ENCODE peak calls at places on chromosomes 11 and 22, in five cellular contexts. One of them, this sample, is unnamed.

GRCh38 chr11:96524475-96524874 is 134.7 kb downstream of the JRKL start:
- DNase-seq in adrenal gland: no peak
- DNase-seq in CD4-positive, alpha-beta T cell: no peak
- DNase-seq in sigmoid colon: no peak
- DNase-seq in fibroblast of lung: no peak
- DNase-seq in this sample: no peak

GRCh38 chr11:82750643-82751139 is 17.0 kb upstream of the FAM181B start:
- DNase-seq in sigmoid colon: no peak
- DNase-seq in CD4-positive, alpha-beta T cell: no peak
- DNase-seq in fibroblast of lung: no peak
- DNase-seq in adrenal gland: no peak
- DNase-seq in this sample: no peak

GRCh38 chr11:118895093-118896039 is 11.7 kb downstream of the CXCR5 start:
- DNase-seq in CD4-positive, alpha-beta T cell: peak; percentile 73
- DNase-seq in fibroblast of lung: no peak
- DNase-seq in adrenal gland: peak; percentile 42
- DNase-seq in sigmoid colon: no peak
- DNase-seq in this sample: no peak

GRCh38 chr11:127017482-127017881 is 16.9 kb upstream of the KIRREL3 start:
- DNase-seq in sigmoid colon: no peak
- DNase-seq in fibroblast of lung: peak; percentile 89
- DNase-seq in CD4-positive, alpha-beta T cell: no peak
- DNase-seq in adrenal gland: no peak
- DNase-seq in this sample: no peak

GRCh38 chr11:95505927-95506426 is 275.0 kb upstream of the SESN3 start:
- DNase-seq in adrenal gland: no peak
- DNase-seq in CD4-positive, alpha-beta T cell: no peak
- DNase-seq in fibroblast of lung: peak; percentile 91
- DNase-seq in sigmoid colon: no peak
- DNase-seq in this sample: no peak

GRCh38 chr22:20916916-20917810 is at the start of gene CRKL:
- DNase-seq in CD4-positive, alpha-beta T cell: peak; percentile 95
- DNase-seq in sigmoid colon: peak; percentile 99
- DNase-seq in adrenal gland: peak; percentile 97
- DNase-seq in fibroblast of lung: peak; percentile 93
- DNase-seq in this sample: peak; percentile 98

GRCh38 chr22:17997456-17997855 is 26.9 kb downstream of the MICAL3 start:
- DNase-seq in sigmoid colon: peak; percentile 52
- DNase-seq in CD4-positive, alpha-beta T cell: no peak
- DNase-seq in adrenal gland: no peak
- DNase-seq in fibroblast of lung: peak; percentile 57
- DNase-seq in this sample: no peak

GRCh38 chr11:19712281-19713220 is at the start of gene NAV2:
- DNase-seq in fibroblast of lung: peak; percentile 92
- DNase-seq in adrenal gland: peak; percentile 94
- DNase-seq in CD4-positive, alpha-beta T cell: peak; percentile 64
- DNase-seq in sigmoid colon: peak; percentile 97
- DNase-seq in this sample: peak; percentile 93

GRCh38 chr11:25900814-25901213 is 431.1 kb upstream of the ANO3 start:
- DNase-seq in fibroblast of lung: no peak
- DNase-seq in adrenal gland: no peak
- DNase-seq in sigmoid colon: no peak
- DNase-seq in CD4-positive, alpha-beta T cell: no peak
- DNase-seq in this sample: no peak

GRCh38 chr11:125069796-125070195 is 6.7 kb downstream of the SLC37A2 start:
- DNase-seq in sigmoid colon: no peak
- DNase-seq in fibroblast of lung: no peak
- DNase-seq in CD4-positive, alpha-beta T cell: no peak
- DNase-seq in adrenal gland: peak; percentile 33
- DNase-seq in this sample: peak; percentile 3

GRCh38 chr11:75437966-75438659 is 5.1 kb upstream of the KLHL35 start:
- DNase-seq in CD4-positive, alpha-beta T cell: no peak
- DNase-seq in sigmoid colon: no peak
- DNase-seq in fibroblast of lung: no peak
- DNase-seq in adrenal gland: no peak
- DNase-seq in this sample: no peak

GRCh38 chr11:70498171-70498571 is 99.8 kb downstream of the CTTN start:
- DNase-seq in fibroblast of lung: no peak
- DNase-seq in adrenal gland: no peak
- DNase-seq in CD4-positive, alpha-beta T cell: no peak
- DNase-seq in sigmoid colon: peak; percentile 39
- DNase-seq in this sample: peak; percentile 32

GRCh38 chr11:102552447-102553200 is 22.1 kb upstream of the MMP7 start:
- DNase-seq in sigmoid colon: no peak
- DNase-seq in adrenal gland: no peak
- DNase-seq in CD4-positive, alpha-beta T cell: no peak
- DNase-seq in fibroblast of lung: peak; percentile 96
- DNase-seq in this sample: no peak

GRCh38 chr11:63508009-63508408 is 2.1 kb downstream of the LGALS12 start:
- DNase-seq in fibroblast of lung: no peak
- DNase-seq in adrenal gland: peak; percentile 52
- DNase-seq in CD4-positive, alpha-beta T cell: no peak
- DNase-seq in sigmoid colon: no peak
- DNase-seq in this sample: peak; percentile 71

GRCh38 chr11:130616578-130616977 is 168.1 kb downstream of the ADAMTS15 start:
- DNase-seq in fibroblast of lung: no peak
- DNase-seq in adrenal gland: no peak
- DNase-seq in sigmoid colon: no peak
- DNase-seq in CD4-positive, alpha-beta T cell: no peak
- DNase-seq in this sample: no peak

GRCh38 chr22:29079218-29079901 is 6.5 kb downstream of the KREMEN1 start:
- DNase-seq in adrenal gland: no peak
- DNase-seq in CD4-positive, alpha-beta T cell: no peak
- DNase-seq in sigmoid colon: no peak
- DNase-seq in fibroblast of lung: peak; percentile 36
- DNase-seq in this sample: no peak

GRCh38 chr11:86990520-86990919 is 35.3 kb upstream of the FZD4 start:
- DNase-seq in sigmoid colon: no peak
- DNase-seq in adrenal gland: no peak
- DNase-seq in CD4-positive, alpha-beta T cell: no peak
- DNase-seq in fibroblast of lung: peak; percentile 86
- DNase-seq in this sample: no peak

GRCh38 chr11:92329137-92329536 is 104.5 kb downstream of the FAT3 start:
- DNase-seq in fibroblast of lung: no peak
- DNase-seq in adrenal gland: no peak
- DNase-seq in CD4-positive, alpha-beta T cell: no peak
- DNase-seq in sigmoid colon: no peak
- DNase-seq in this sample: no peak

GRCh38 chr11:6855971-6856542 is 6.8 kb upstream of the OR10A2 start:
- DNase-seq in CD4-positive, alpha-beta T cell: no peak
- DNase-seq in sigmoid colon: no peak
- DNase-seq in adrenal gland: peak; percentile 30
- DNase-seq in fibroblast of lung: peak; percentile 49
- DNase-seq in this sample: no peak

GRCh38 chr11:12139144-12139881 is 28.9 kb downstream of the MICAL2 start:
- DNase-seq in sigmoid colon: peak; percentile 73
- DNase-seq in adrenal gland: no peak
- DNase-seq in CD4-positive, alpha-beta T cell: no peak
- DNase-seq in fibroblast of lung: peak; percentile 88
- DNase-seq in this sample: no peak

GRCh38 chr11:34308821-34309585 is 48.8 kb downstream of the ABTB2 start:
- DNase-seq in adrenal gland: no peak
- DNase-seq in sigmoid colon: no peak
- DNase-seq in fibroblast of lung: peak; percentile 65
- DNase-seq in CD4-positive, alpha-beta T cell: no peak
- DNase-seq in this sample: no peak

GRCh38 chr11:2391663-2391975 is 8.9 kb upstream of the TSSC4 start:
- DNase-seq in CD4-positive, alpha-beta T cell: no peak
- DNase-seq in sigmoid colon: no peak
- DNase-seq in fibroblast of lung: no peak
- DNase-seq in adrenal gland: no peak
- DNase-seq in this sample: no peak

GRCh38 chr11:7154881-7155344 is 66.1 kb downstream of the RBMXL2 start:
- DNase-seq in fibroblast of lung: no peak
- DNase-seq in adrenal gland: no peak
- DNase-seq in CD4-positive, alpha-beta T cell: no peak
- DNase-seq in sigmoid colon: no peak
- DNase-seq in this sample: no peak

GRCh38 chr11:81979444-81979843 is 754.2 kb downstream of the FAM181B start:
- DNase-seq in sigmoid colon: no peak
- DNase-seq in CD4-positive, alpha-beta T cell: no peak
- DNase-seq in adrenal gland: no peak
- DNase-seq in fibroblast of lung: no peak
- DNase-seq in this sample: no peak

GRCh38 chr11:117815262-117815803 is 9.2 kb downstream of the FXYD2 start:
- DNase-seq in sigmoid colon: no peak
- DNase-seq in adrenal gland: peak; percentile 61
- DNase-seq in CD4-positive, alpha-beta T cell: peak; percentile 38
- DNase-seq in fibroblast of lung: no peak
- DNase-seq in this sample: peak; percentile 46

GRCh38 chr11:76224461-76225121 is 18.3 kb upstream of the WNT11 start:
- DNase-seq in CD4-positive, alpha-beta T cell: no peak
- DNase-seq in fibroblast of lung: no peak
- DNase-seq in sigmoid colon: no peak
- DNase-seq in adrenal gland: no peak
- DNase-seq in this sample: no peak

GRCh38 chr22:20211997-20212753 is 55.9 kb downstream of the RTN4R start:
- DNase-seq in CD4-positive, alpha-beta T cell: no peak
- DNase-seq in fibroblast of lung: peak; percentile 60
- DNase-seq in sigmoid colon: peak; percentile 77
- DNase-seq in adrenal gland: no peak
- DNase-seq in this sample: peak; percentile 78

GRCh38 chr11:118313242-118313641 is 8.7 kb downstream of the CD3E start:
- DNase-seq in fibroblast of lung: no peak
- DNase-seq in sigmoid colon: no peak
- DNase-seq in adrenal gland: no peak
- DNase-seq in CD4-positive, alpha-beta T cell: no peak
- DNase-seq in this sample: no peak

GRCh38 chr11:70242885-70243284 is 27.6 kb upstream of the PPFIA1 start:
- DNase-seq in CD4-positive, alpha-beta T cell: no peak
- DNase-seq in fibroblast of lung: no peak
- DNase-seq in sigmoid colon: no peak
- DNase-seq in adrenal gland: no peak
- DNase-seq in this sample: no peak

DNA sequence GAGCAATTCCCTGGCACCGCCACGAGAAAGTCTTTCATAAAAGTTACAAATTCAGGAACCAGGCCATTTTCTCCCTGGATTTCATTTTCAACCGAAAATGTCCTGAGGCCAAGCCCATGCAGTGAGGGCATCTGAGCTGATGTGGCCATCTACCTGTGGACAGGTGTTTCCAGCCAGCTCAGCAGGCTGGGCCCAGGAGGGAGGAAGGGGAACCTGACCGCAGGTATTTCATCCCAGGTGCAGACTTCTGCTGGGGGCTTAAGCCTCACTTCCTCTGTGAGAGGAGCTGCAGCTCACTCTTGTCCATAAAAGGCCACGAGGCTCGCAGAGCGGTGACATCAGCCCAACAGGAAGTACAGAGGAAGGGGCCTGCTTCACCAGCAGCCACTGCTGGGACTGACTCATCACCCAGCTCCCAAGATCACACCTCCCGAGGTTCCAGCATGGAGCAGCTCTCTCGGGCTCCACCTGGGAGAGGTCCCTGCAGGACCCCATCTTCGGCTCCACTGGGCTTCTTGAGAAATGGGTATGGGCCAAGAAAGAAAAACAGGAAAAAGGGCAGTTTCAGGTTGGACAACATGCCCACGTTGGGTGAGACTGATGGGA is 56.4 kb downstream of the MYH9 start:
- DNase-seq in adrenal gland: peak; percentile 87
- DNase-seq in sigmoid colon: peak; percentile 96
- DNase-seq in fibroblast of lung: peak; percentile 98
- DNase-seq in CD4-positive, alpha-beta T cell: peak; percentile 72
- DNase-seq in this sample: no peak
- H3K27ac ChIP-seq in adrenal gland: peak overlapping the region; percentile 97
- H3K27ac ChIP-seq in sigmoid colon: peak overlapping the region; percentile 96
- H3K27ac ChIP-seq in fibroblast of lung: peak overlapping the region; percentile 98
- H3K27ac ChIP-seq in CD4-positive, alpha-beta T cell: peak overlapping the region; percentile 92
- H3K27ac ChIP-seq in this sample: peak overlapping the region; percentile 82

DNA sequence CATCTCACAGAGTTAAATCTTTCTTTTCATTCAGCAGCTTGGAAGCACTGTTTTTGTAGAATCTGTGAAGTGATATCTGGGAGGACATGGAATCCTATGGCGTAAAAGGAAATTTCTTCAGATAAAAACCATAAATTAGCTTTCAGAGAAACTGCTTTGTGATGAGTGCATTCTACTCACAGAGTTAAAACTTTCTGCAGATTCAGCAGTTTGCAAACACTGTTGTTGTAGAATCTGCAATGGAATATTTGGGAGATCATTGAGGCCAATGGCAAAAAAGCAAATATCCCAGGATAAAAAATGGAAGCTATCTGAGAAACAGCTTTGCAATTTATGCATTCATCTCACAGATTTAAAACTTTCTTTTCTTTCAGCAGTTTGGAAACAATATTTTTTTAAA is 180.6 kb downstream of the OR4A47 start:
- DNase-seq in CD4-positive, alpha-beta T cell: no peak
- DNase-seq in sigmoid colon: no peak
- DNase-seq in adrenal gland: no peak
- DNase-seq in fibroblast of lung: no peak
- DNase-seq in this sample: no peak
- H3K9me3 ChIP-seq in CD4-positive, alpha-beta T cell: peaks cover 53% of the 10 kb centered on the region
- H3K9me3 ChIP-seq in sigmoid colon: peaks cover 18% of the 10 kb centered on the region
- H3K9me3 ChIP-seq in adrenal gland: no peaks in the 10 kb centered on the region
- H3K9me3 ChIP-seq in fibroblast of lung: no peaks in the 10 kb centered on the region
- H3K9me3 ChIP-seq in this sample: no peaks in the 10 kb centered on the region

DNA sequence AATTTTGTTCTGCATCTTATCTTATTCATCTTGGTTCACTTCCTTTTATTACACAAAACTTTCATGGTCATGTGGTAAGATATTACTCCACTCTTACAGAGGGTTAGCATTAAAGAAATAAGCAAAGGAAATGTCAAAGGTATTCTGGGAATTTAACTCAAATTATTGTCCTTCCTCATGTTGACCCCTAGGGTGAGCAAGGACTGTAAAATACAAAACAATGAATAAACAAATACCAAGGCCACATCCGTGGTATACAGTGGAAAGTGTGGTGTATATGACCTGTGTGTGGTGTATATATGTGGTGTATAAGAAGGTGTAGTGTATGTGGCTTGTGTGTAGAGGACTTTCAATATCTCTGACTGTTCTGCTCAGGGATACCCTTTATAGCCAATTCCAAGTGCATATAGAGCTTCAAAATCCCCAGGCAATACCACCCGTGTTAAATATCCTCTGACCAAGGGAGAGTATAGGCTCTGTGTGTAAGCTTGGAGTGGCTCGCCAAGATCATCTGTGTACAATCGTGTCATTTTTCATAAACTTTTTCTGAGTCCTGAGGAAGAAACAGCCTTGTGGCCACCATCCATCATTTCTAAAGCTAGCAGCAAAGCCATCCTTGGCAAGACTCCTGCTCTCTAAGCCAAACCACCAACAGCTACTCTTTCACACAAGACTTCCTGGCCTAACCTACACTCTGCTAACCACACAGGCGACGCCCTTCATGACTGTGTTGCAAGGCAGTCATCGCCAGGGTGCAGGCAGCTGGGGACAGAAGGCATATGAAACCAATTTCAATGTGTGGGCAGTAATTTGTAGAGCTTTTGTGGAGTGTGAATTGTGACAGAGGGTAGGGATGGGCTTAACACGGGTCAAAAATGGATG is 548.0 kb downstream of the ETS1 start:
- DNase-seq in sigmoid colon: no peak
- DNase-seq in fibroblast of lung: peak; percentile 98
- DNase-seq in CD4-positive, alpha-beta T cell: peak; percentile 69
- DNase-seq in adrenal gland: no peak
- DNase-seq in this sample: no peak
- TF ChIP-seq CTCF in sigmoid colon: no peak
- TF ChIP-seq CTCF in fibroblast of lung: peak; percentile 15
- TF ChIP-seq CTCF in CD4-positive, alpha-beta T cell: peak; percentile 8
- TF ChIP-seq CTCF in adrenal gland: no peak
- TF ChIP-seq CTCF in this sample: no peak

GRCh38 chr11:65112551-65113360 is 1.1 kb downstream of the TM7SF2 start:
- DNase-seq in fibroblast of lung: peak; percentile 20
- DNase-seq in sigmoid colon: peak; percentile 83
- DNase-seq in adrenal gland: peak; percentile 77
- DNase-seq in CD4-positive, alpha-beta T cell: peak; percentile 68
- DNase-seq in this sample: no peak
- H3K27ac ChIP-seq in fibroblast of lung: peak overlapping the region; percentile 10
- H3K27ac ChIP-seq in sigmoid colon: peak overlapping the region; percentile 82
- H3K27ac ChIP-seq in adrenal gland: peak overlapping the region; percentile 95
- H3K27ac ChIP-seq in CD4-positive, alpha-beta T cell: peak overlapping the region; percentile 68
- H3K27ac ChIP-seq in this sample: peak overlapping the region; percentile 75

This sample was measured in pancreas.